ENCODE peak calls at places on chromosome 21, in five cellular contexts. X, J, T, W and A are unnamed samples.

GRCh38 chr21:15774590-15774989 is 44.8 kb downstream of the USP25 start:
- DNase-seq in X (no peak), J (no peak), T (peak; percentile 84), W (peak; percentile 82), A (no peak)

GRCh38 chr21:27571706-27572105 is 604.8 kb upstream of the ADAMTS5 start:
- DNase-seq in X (no peak), J (no peak), T (peak; percentile 28), W (peak; percentile 67), A (no peak)

GRCh38 chr21:43812139-43812821 is 22.9 kb downstream of the RRP1 start:
- DNase-seq in X (no peak), J (no peak), T (no peak), W (no peak), A (no peak)

GRCh38 chr21:29347274-29347681 is 48.6 kb downstream of the BACH1 start:
- DNase-seq in X (no peak), J (no peak), T (peak; percentile 71), W (peak; percentile 4), A (no peak)

GRCh38 chr21:17775431-17776126 is 43.6 kb downstream of the C21orf91 start:
- DNase-seq in X (no peak), J (no peak), T (no peak), W (no peak), A (no peak)

GRCh38 chr21:21007606-21008005 is 9.4 kb downstream of the NCAM2 start:
- DNase-seq in X (no peak), J (no peak), T (no peak), W (no peak), A (no peak)

GRCh38 chr21:44492572-44493385 is 37.5 kb downstream of the LRRC3 start:
- DNase-seq in X (no peak), J (no peak), T (no peak), W (no peak), A (no peak)

GRCh38 chr21:43335119-43335518 is 91.8 kb downstream of the SIK1 start:
- DNase-seq in X (no peak), J (no peak), T (no peak), W (no peak), A (no peak)

GRCh38 chr21:44443291-44443890 is 11.9 kb upstream of the LRRC3 start:
- DNase-seq in X (no peak), J (no peak), T (no peak), W (no peak), A (no peak)

GRCh38 chr21:16841917-16842316 is 670.9 kb upstream of the CXADR start:
- DNase-seq in X (no peak), J (no peak), T (no peak), W (no peak), A (no peak)

GRCh38 chr21:44463716-44464115 is 8.4 kb downstream of the LRRC3 start:
- DNase-seq in X (no peak), J (no peak), T (no peak), W (no peak), A (no peak)

GRCh38 chr21:43352568-43353281 is 74.2 kb downstream of the SIK1 start:
- DNase-seq in X (peak; percentile 15), J (peak; percentile 56), T (no peak), W (no peak), A (no peak)

DNA sequence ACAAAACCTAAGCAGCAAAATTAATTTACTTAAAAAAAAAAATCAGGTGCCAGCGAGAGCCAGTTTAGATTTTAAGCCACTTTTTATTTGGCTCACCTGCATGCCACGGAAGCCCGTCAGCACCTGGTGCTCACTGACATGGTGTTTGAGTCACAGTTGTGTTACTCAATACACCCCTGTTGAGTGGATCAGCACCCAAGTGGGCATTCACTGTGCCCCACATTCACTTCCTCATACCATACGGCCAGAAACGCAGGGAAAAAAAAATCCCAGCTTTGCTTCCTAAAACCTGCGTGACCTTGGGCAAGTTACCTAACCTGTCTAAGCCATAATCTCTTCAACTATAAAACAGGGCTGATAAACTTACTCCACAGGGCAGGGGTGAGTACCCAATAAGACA is 42.8 kb upstream of the SIM2 start:
- DNase-seq in X (no peak), J (no peak), T (no peak), W (no peak), A (no peak)
- H3K4me3 ChIP-seq in X (no peak overlapping the region), J (no peak overlapping the region), T (no peak overlapping the region), W (no peak overlapping the region), A (no peak overlapping the region)

GRCh38 chr21:39891111-39891510 is 23.9 kb downstream of the PCP4 start:
- DNase-seq in X (no peak), J (no peak), T (no peak), W (no peak), A (no peak)
- H3K9ac ChIP-seq in X (no peak overlapping the region), J (no peak overlapping the region), T (no peak overlapping the region), W (no peak overlapping the region), A (no peak overlapping the region)

GRCh38 chr21:46092811-46093667 is 4.9 kb upstream of the COL6A2 start:
- DNase-seq in X (no peak), J (no peak), T (no peak), W (peak; percentile 71), A (no peak)

GRCh38 chr21:46092026-46092764 is 5.7 kb upstream of the COL6A2 start:
- DNase-seq in X (no peak), J (no peak), T (peak; percentile 99), W (peak; percentile 99), A (no peak)

GRCh38 chr21:46089285-46089684 is 8.6 kb upstream of the COL6A2 start:
- DNase-seq in X (no peak), J (no peak), T (no peak), W (no peak), A (no peak)

GRCh38 chr21:46091631-46092025 is 6.3 kb upstream of the COL6A2 start:
- DNase-seq in X (no peak), J (no peak), T (no peak), W (no peak), A (no peak)

DNA sequence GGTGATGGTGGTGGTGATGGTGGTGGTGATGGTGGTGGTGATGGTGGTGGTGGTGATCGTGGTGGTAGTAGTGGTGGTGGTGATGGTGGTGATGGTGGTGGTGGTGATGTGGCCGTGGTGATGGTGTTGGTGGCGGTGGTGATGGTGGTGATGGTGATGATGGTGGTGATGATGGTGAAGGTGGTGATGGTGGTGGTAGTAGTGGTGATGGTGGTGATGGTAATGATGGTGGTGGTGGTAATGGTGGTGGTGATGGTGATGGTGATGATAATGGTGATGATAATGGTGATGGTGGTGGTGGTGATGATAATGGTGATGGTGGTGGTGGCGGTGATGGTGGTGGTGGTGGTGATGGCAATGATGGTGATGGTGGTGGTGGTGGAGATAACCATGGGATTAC is 6.8 kb upstream of the COL6A2 start:
- DNase-seq in X (no peak), J (no peak), T (no peak), W (no peak), A (no peak)
- H3K4me1 ChIP-seq in X (no peaks in the 10 kb centered on the region), J (no peaks in the 10 kb centered on the region), T (peaks cover 22% of the 10 kb centered on the region), W (peaks cover 18% of the 10 kb centered on the region), A (no peaks in the 10 kb centered on the region)

DNA sequence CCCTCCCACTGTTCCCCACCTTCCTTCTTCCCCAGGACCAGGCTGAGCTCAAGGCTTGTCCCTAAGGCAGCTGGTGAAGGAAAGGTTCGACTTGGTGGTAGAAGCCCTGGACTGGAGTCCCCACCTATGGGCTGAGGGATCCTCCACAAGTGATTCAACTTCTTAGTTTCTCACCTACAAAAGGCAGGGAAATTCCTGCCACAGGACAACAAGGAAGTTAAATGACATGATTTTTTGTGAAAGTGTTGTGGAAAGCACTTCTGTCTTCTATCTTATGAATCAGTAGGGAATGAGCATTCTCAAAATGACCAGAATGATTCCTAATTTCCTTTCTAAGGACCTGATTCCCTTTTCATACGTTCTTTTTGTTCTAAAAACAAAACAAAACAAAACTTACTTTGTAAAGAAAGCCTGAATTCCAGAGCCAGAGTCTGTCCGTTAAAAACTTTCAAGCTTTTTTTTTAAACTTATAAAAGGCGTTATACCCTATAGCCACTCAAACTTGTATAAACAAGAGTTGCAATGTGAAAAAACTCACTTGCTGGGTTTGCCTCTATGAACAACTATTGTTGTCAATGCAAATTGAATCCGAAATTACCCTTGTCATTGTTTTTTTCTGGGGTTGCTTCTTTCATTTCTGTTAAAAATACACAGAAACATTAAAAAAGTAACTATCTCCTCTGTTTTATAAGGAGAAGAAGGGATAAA is 12.2 kb downstream of the KCNJ15 start:
- DNase-seq in X (no peak), J (no peak), T (no peak), W (no peak), A (no peak)
- H3K4me3 ChIP-seq in X (no peak overlapping the region), J (no peak overlapping the region), T (no peak overlapping the region), W (no peak overlapping the region), A (no peak overlapping the region)

DNA sequence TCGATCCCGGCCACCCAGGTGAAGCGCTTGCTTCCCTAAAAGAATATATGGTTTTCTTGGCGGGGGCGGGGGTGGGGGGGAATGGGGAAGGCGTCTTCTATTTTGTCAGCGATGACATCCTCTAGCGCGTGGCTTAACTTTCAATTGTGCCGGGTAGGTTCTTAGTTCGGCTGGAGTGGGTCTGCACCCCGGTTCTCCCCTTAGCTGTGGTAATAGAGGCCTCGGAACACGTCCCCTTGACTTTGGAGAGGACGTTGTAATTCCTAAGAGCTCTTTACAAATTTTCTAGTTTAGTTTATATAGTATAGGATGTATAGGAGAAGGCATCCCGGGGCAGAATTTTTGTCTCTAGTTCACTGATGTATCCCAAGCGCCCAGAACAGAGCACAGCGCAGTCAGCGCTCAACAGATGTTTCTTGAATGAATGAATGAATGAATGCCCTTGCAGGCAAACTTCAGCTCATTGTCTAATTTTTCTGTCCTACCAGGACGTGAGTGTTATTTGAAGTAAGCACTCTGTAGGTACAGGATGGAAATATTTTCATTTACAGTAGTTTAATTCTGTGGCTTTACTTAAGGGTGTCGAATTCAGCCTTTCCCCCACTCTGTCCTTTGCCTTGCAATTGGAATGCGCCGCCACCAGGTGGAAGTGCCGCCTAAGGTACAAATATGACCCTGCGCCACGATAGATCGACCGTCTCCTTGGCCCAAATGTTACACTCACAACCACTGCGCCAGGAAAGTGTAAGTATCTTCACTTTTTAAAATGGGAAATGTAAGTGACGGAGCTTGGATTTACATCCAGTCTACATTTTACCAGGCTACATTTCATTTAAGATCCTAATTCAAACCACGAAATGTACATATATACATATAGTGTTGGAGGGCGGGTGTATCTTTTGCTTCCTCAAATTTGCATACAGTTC is 794 bp upstream of the MRPL39 start:
- DNase-seq in X (peak; percentile 78), J (peak; percentile 71), T (peak; percentile 87), W (peak; percentile 89), A (peak; percentile 85)
- H3K9ac ChIP-seq in X (peak overlapping the region; percentile 93), J (peak overlapping the region; percentile 92), T (peak overlapping the region; percentile 16), W (peak overlapping the region; percentile 90), A (peak overlapping the region; percentile 95)

GRCh38 chr21:41650526-41651145 is 116.2 kb downstream of the RIPK4 start:
- DNase-seq in X (no peak), J (no peak), T (no peak), W (no peak), A (no peak)

GRCh38 chr21:41653243-41653943 is 113.5 kb downstream of the RIPK4 start:
- DNase-seq in X (no peak), J (no peak), T (no peak), W (no peak), A (no peak)

GRCh38 chr21:41653944-41654625 is 112.8 kb downstream of the RIPK4 start:
- DNase-seq in X (no peak), J (no peak), T (peak; percentile 42), W (peak; percentile 64), A (no peak)

GRCh38 chr21:41651396-41651795 is 115.5 kb downstream of the RIPK4 start:
- DNase-seq in X (no peak), J (no peak), T (no peak), W (peak; percentile 28), A (no peak)

GRCh38 chr21:41651830-41652229 is 115.0 kb downstream of the RIPK4 start:
- DNase-seq in X (no peak), J (no peak), T (no peak), W (peak; percentile 62), A (no peak)
- H3K4me1 ChIP-seq in X (no peaks in the 10 kb centered on the region), J (no peaks in the 10 kb centered on the region), T (peaks cover 8% of the 10 kb centered on the region), W (peaks cover 37% of the 10 kb centered on the region), A (peaks cover under 1% of the 10 kb centered on the region)